ENCODE peak calls at places on chromosomes 2 and 18, in seven cellular contexts. L is heart left ventricle, H is Peyer's patch, B is transverse colon, S is neural progenitor cell, A is mammary epithelial cell, F is pancreas. O is an unnamed sample.
A peak's percentile ranks its signal among the peaks of the same experiment; 100 is the strongest.

GRCh38 chr18:76658627-76659026 is 163.6 kb upstream of the ZNF516 start:
- DNase-seq in B (no peak), H (no peak), L (no peak), S (peak; percentile 79), F (no peak), A (no peak), O (no peak)

GRCh38 chr2:96533292-96534073 is 3.1 kb upstream of the ARID5A start:
- DNase-seq in B (peak; percentile 66), F (no peak), A (peak; percentile 45), L (peak; percentile 92), S (no peak), H (peak; percentile 82), O (peak; percentile 71)

GRCh38 chr2:191083546-191083945 is 67.2 kb downstream of the STAT4 start:
- DNase-seq in S (no peak), H (no peak), F (no peak), B (no peak), L (no peak), A (no peak), O (no peak)

GRCh38 chr18:48819781-48820482 is 130.8 kb downstream of the SMAD7 start:
- DNase-seq in L (no peak), B (peak; percentile 6), S (no peak), A (no peak), H (peak; percentile 43), F (peak; percentile 31), O (no peak)

GRCh38 chr2:56757884-56758545 is 574.2 kb downstream of the CCDC85A start:
- DNase-seq in L (no peak), F (no peak), S (no peak), A (no peak), H (no peak), B (no peak), O (no peak)

GRCh38 chr2:109711230-109712125 is 82.6 kb upstream of the RGPD5 start:
- DNase-seq in A (no peak), L (no peak), H (peak; percentile 38), B (no peak), S (no peak), F (no peak), O (no peak)

GRCh38 chr2:172701250-172701649 is 34.4 kb upstream of the RAPGEF4 start:
- DNase-seq in A (peak; percentile 94), S (no peak), B (no peak), L (no peak), F (no peak), H (no peak), O (no peak)

GRCh38 chr2:205762883-205763282 is 80.6 kb downstream of the NRP2 start:
- DNase-seq in B (no peak), F (no peak), A (no peak), L (no peak), S (no peak), H (no peak), O (no peak)

GRCh38 chr2:106192752-106193490 is 1.2 kb downstream of the UXS1 start:
- DNase-seq in B (peak; percentile 53), A (peak; percentile 93), S (peak; percentile 44), H (peak; percentile 58), L (peak; percentile 42), F (no peak), O (peak; percentile 53)

GRCh38 chr18:46034230-46034629 is 37.8 kb downstream of the PSTPIP2 start:
- DNase-seq in B (no peak), S (no peak), F (no peak), L (no peak), H (no peak), A (no peak), O (no peak)

GRCh38 chr2:120754067-120754960 is 18.6 kb downstream of the GLI2 start:
- DNase-seq in H (no peak), A (no peak), L (no peak), F (no peak), S (no peak), B (no peak), O (no peak)

GRCh38 chr2:211157211-211157610 is 600.8 kb downstream of the CPS1 start:
- DNase-seq in H (no peak), L (no peak), F (no peak), A (no peak), B (no peak), S (no peak), O (no peak)

GRCh38 chr18:7059276-7059675 is 58.3 kb downstream of the LAMA1 start:
- DNase-seq in A (no peak), L (no peak), B (no peak), S (no peak), H (no peak), F (no peak), O (no peak)

GRCh38 chr2:26724004-26724750 is 31.7 kb downstream of the KCNK3 start:
- DNase-seq in F (peak; percentile 90), A (peak; percentile 64), B (peak; percentile 61), S (no peak), L (peak; percentile 72), H (peak; percentile 71), O (peak; percentile 44)

GRCh38 chr2:15703365-15703869 is 111.7 kb downstream of the DDX1 start:
- DNase-seq in H (no peak), A (no peak), F (no peak), B (no peak), S (no peak), L (no peak), O (no peak)

GRCh38 chr2:220601674-220602073 is 970.4 kb downstream of the EPHA4 start:
- DNase-seq in H (no peak), F (no peak), B (no peak), S (no peak), L (no peak), A (no peak), O (no peak)

GRCh38 chr2:8455236-8456148 is 226.4 kb upstream of the ID2 start:
- DNase-seq in A (no peak), S (no peak), H (peak; percentile 38), F (no peak), L (no peak), B (no peak), O (no peak)

GRCh38 chr18:14930076-14930475 is 182.1 kb downstream of the ANKRD30B start:
- DNase-seq in B (no peak), L (no peak), S (no peak), A (no peak), F (no peak), H (no peak), O (no peak)

GRCh38 chr18:75161629-75162028 is 47.3 kb downstream of the PTGR3 start:
- DNase-seq in B (peak; percentile 56), F (no peak), A (no peak), H (peak; percentile 79), L (no peak), S (no peak), O (peak; percentile 53)

GRCh38 chr18:73564073-73564472 is 583.6 kb downstream of the FBXO15 start:
- DNase-seq in B (no peak), A (peak; percentile 86), F (no peak), L (no peak), H (no peak), S (no peak), O (no peak)

GRCh38 chr2:126707941-126708340 is 52.0 kb downstream of the GYPC start:
- DNase-seq in F (no peak), L (no peak), B (no peak), S (no peak), H (no peak), A (no peak), O (no peak)

GRCh38 chr18:54284967-54285785 is 15.9 kb downstream of the POLI start:
- DNase-seq in H (no peak), L (peak; percentile 62), A (peak; percentile 75), F (no peak), B (peak; percentile 31), S (no peak), O (no peak)

GRCh38 chr2:147636238-147636887 is 208.5 kb upstream of the ACVR2A start:
- DNase-seq in H (no peak), S (no peak), F (no peak), A (peak; percentile 63), B (no peak), L (no peak), O (no peak)

DNA sequence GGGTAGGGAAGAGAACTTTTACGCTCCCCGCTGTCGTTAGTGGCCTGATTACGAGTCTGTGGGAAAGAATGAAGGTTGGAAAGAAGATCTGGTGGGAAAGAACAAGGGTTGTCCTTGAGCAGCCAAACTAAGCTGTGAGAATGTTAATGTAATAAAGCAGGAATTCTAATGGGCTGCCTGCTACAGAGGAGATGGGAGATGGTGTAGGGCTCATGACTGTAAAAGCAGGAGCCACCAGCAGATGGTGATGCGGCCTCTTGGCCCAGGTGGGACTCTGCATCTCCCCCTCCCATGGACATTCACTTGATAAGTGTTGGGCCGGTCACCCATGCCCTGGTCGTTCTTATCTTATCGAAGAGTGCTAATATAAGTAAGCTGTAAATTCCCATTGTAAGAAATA is 150.0 kb downstream of the NEDD4L start:
- DNase-seq in B (no peak), S (peak; percentile 63), F (no peak), H (no peak), L (no peak), A (no peak), O (peak; percentile 23)
- TF ChIP-seq CTCF in B (no peak), S (peak; percentile 49), F (no peak), H (no peak), L (no peak), A (no peak), O (no peak)

DNA sequence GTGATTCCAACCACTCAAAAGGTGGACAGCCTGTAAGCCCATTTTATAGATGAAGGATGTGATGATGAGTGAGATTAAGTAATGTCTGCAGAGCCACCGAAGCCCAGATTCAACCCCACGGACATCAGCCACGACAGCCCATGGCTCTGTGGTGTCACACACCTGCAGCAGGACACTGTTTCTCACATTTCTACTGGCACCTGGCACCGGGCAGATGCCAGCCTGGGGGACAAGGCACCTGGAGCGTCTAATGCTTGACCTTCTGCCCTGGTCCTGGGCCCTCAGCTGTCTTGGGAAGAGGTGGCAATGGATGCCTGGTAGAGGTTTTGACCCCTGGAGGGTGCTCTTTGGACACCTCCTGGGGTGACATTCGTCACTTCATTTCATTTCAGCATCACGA is 176.3 kb downstream of the ANAPC1 start:
- DNase-seq in A (no peak), B (no peak), L (no peak), S (no peak), F (no peak), H (no peak), O (no peak)
- H3K27ac ChIP-seq in A (no peak overlapping the region), B (no peak overlapping the region), L (no peak overlapping the region), S (no peak overlapping the region), F (no peak overlapping the region), H (no peak overlapping the region), O (no peak overlapping the region)

DNA sequence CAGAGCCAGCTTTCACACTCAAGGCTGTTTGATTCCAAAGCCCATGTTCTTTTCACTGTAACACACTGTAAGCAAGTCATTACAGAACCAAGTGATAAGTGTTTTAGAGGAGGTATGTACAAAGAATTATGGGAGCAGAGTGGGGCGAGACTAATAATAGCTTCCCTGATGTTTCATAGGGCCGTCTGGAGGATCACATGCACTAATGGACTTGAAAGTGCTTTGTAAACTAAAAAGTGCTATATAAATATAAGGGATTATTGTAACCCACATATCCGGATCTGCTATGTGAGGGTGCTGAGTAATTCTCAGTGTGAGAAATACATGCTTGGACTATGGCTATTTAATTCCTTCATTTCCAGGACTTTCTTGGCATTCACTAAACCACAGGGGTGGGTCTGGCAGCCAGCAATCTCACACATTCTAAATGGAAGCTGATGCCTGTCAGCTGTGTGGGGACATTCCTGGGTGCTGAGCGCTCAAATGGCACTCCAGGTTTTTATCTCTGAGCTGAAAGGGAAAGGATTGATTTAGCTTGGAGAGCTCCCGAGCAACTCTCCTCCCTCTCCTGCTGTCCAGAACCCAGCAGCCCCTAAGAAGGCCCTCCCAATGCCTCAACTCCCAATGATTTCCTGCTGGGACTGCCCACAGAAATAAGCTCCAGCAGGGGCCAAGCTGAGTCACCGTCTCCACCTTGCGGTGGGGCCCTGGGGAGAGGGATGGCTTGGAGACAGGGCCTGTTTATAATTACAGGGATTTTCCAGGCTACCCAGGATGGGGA is 222.8 kb downstream of the SOX11 start:
- DNase-seq in L (peak; percentile 74), B (no peak), A (no peak), F (no peak), H (no peak), S (peak; percentile 73), O (no peak)
- TF ChIP-seq CTCF in L (peak; percentile 13), B (no peak), A (no peak), F (no peak), H (no peak), S (peak; percentile 43), O (no peak)

GRCh38 chr18:58721586-58722160 is 50.4 kb downstream of the MALT1 start:
- DNase-seq in B (no peak), A (no peak), L (peak; percentile 79), S (no peak), H (no peak), F (no peak), O (no peak)
- H3K27ac ChIP-seq in B (no peak overlapping the region), A (no peak overlapping the region), L (peak overlapping the region; percentile 79), S (no peak overlapping the region), H (no peak overlapping the region), F (no peak overlapping the region), O (no peak overlapping the region)

O was measured in colonic mucosa.